ENCODE peak calls at places on chromosomes 4 and X, in four cellular contexts. O is transverse colon, S is endothelial cell of umbilical vein, U is suprapubic skin. G is an unnamed sample. For H3K4me1, the result is how much of the 10 kb centered on the place peaks cover.

GRCh38 chr4:88382621-88383020 is 4.0 kb downstream of the HERC6 start:
- DNase-seq in O (no peak), S (no peak), U (no peak), G (no peak)

GRCh38 chr4:174318829-174319764 is 35.4 kb downstream of the CEP44 start:
- DNase-seq in O (no peak), S (peak), U (no peak), G (no peak)

GRCh38 chrX:54492340-54492739 is 3.7 kb downstream of the FGD1 start:
- DNase-seq in O (no peak), S (peak), U (no peak), G (peak)

GRCh38 chrX:155313766-155314165 is 20.6 kb downstream of the CLIC2 start:
- DNase-seq in O (no peak), S (no peak), U (no peak), G (no peak)

GRCh38 chr4:87120411-87121162 is 99.8 kb downstream of the KLHL8 start:
- DNase-seq in O (peak), S (peak), U (no peak), G (peak)

GRCh38 chr4:34921391-34921790 is 1322.9 kb downstream of the ARAP2 start:
- DNase-seq in O (no peak), S (no peak), U (no peak), G (no peak)

GRCh38 chr4:114694770-114695169 is 96.2 kb downstream of the UGT8 start:
- DNase-seq in O (no peak), S (peak), U (no peak), G (no peak)

GRCh38 chr4:181528570-181529184 is 714.5 kb upstream of the TENM3 start:
- DNase-seq in O (peak), S (no peak), U (no peak), G (peak)

GRCh38 chr4:21888195-21888976 is 60.2 kb downstream of the KCNIP4 start:
- DNase-seq in O (no peak), S (no peak), U (no peak), G (no peak)

GRCh38 chrX:122913134-122913533 is 270.9 kb upstream of the GRIA3 start:
- DNase-seq in O (no peak), S (no peak), U (no peak), G (no peak)

GRCh38 chr4:128573781-128574508 is 235.6 kb upstream of the JADE1 start:
- DNase-seq in O (no peak), S (no peak), U (no peak), G (no peak)

GRCh38 chr4:108116423-108117168 is 52.1 kb downstream of the LEF1 start:
- DNase-seq in O (no peak), S (no peak), U (no peak), G (no peak)

GRCh38 chrX:140710710-140711109 is 1.2 kb downstream of the LINC00632 start:
- DNase-seq in O (no peak), S (no peak), U (no peak), G (no peak)

GRCh38 chr4:150302553-150302952 is 224.3 kb downstream of the DCLK2 start:
- DNase-seq in O (no peak), S (peak), U (no peak), G (no peak)

GRCh38 chr4:118981839-118982381 is 93.3 kb downstream of the SYNPO2 start:
- DNase-seq in O (peak), S (peak), U (peak), G (peak)

GRCh38 chrX:104105863-104106262 is 6.5 kb upstream of the ZCCHC18 start:
- DNase-seq in O (no peak), S (no peak), U (no peak), G (no peak)

DNA sequence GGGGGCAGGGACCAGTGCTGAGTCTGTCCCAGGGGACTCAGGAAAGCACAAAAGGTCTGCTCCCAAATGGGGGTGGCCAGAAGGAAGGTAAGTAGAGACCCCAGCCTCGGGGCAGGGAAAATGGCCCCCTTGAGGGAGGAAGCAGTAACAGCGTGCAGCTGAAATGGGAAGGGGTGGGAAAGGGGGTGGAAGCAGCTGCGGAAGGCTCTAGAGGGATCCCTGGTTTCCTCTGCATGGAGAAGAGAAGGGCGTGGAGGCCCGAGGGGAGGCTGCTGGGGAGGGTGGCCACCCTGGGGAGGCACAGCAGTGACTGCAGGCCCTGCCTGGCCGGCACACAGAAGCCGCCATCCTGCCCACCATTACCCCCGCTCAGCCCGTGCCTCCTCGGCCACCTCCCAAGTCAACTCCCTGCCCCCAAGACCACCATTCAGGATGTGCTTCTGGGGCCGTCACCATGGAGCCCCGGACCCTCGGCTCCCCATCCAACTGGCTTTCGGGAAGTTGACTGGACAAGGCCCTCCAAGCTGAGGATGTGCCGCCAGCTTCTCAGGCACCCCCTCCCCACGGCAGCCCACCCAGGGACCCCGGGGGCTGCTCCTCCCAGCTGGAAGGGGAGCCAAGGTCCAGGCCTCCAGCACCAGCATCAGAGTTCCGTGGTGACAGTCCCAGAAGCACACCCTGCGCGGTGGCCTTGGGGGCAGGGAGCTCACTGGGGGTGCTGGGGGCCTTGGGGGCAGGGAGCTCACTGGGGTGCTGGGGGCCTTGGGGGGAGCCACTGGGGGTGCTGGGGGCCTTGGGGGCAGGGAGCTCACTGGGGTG is 23.6 kb downstream of the CFAP99 start:
- DNase-seq in O (no peak), S (no peak), U (no peak), G (no peak)
- H3K4me3 ChIP-seq in O (no peak), S (no peak), U (no peak), G (no peak)

GRCh38 chr4:386708-387105 is 49.1 kb downstream of the ZNF141 start:
- DNase-seq in O (no peak), S (no peak), U (no peak), G (no peak)
- TF ChIP-seq POLR2A in O (no peak), S (no peak), U (no peak), G (no peak)

GRCh38 chrX:108417257-108417656 is 21.0 kb downstream of the COL4A6 start:
- DNase-seq in O (no peak), S (no peak), U (no peak), G (no peak)
- H3K4me1 ChIP-seq in O (under half), S (under half), U (under half), G (under half)

GRCh38 chr4:153521995-153522799 is 56.0 kb downstream of the TMEM131L start:
- DNase-seq in O (no peak), S (no peak), U (no peak), G (no peak)
- H3K4me3 ChIP-seq in O (no peak), S (no peak), U (no peak), G (no peak)

GRCh38 chrX:153933751-153934472 is 925 bp downstream of the NAA10 start:
- DNase-seq in O (no peak), S (no peak), U (no peak), G (no peak)

GRCh38 chrX:153935326-153935851 is 552 bp upstream of the NAA10 start:
- DNase-seq in O (peak), S (no peak), U (peak), G (no peak)

GRCh38 chrX:153932220-153932915 is 2.5 kb downstream of the NAA10 start:
- DNase-seq in O (no peak), S (no peak), U (no peak), G (no peak)

GRCh38 chrX:153937056-153937455 is 2.2 kb upstream of the NAA10 start:
- DNase-seq in O (no peak), S (no peak), U (no peak), G (no peak)

DNA sequence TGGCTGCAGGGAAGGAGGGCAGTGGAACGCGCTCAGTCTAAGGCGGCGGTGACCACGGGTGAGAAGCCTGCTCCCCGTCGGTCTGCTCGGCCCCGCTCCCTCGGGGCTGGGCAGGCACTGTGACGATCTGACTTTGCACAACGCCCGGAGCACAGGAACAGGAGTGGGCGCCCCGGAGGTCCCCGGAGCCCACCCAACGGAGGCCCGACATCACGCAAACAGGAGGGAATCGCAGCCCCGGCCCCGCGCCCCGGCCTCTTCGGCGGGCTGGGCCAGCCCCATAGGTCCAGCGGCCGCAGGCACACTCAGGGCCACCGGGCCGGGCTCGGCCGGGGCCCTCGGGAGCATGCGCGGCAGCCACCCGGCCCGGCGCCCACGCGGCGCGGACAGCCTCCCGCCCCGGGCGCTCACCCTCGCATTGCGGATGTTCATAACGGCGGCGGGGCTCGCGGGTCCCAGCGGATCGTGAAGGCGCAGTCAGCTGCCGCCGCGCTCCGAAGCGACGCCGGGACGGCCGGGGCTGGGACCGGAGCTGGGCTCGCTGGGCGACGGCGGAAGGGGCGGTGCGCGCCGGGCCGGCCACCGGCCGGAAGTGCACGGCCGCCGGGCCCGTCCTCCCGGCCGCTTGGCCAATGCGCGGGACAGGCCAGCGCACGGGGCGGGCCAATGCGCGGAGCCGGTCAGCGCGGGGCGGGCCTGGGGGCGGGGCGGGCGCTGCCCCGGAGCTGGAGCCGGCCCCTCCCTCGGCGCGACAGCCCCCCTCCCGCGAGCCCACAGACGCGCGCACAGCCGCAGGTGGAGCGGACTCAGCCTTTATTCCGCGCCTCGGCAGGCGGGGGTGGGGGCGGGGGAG is at the start of gene NAA10:
- DNase-seq in O (peak), S (peak), U (peak), G (peak)
- TF ChIP-seq POLR2A in O (no peak), S (no peak), U (no peak), G (peak)

GRCh38 chr4:82363896-82364487 is 9.8 kb downstream of the HNRNPD start:
- DNase-seq in O (no peak), S (no peak), U (no peak), G (no peak)

GRCh38 chr4:82357640-82358039 is 16.2 kb downstream of the HNRNPD start:
- DNase-seq in O (no peak), S (no peak), U (no peak), G (no peak)

GRCh38 chr4:82358773-82359324 is 14.9 kb downstream of the HNRNPD start:
- DNase-seq in O (no peak), S (no peak), U (no peak), G (no peak)

GRCh38 chr4:82360298-82361177 is 13.3 kb downstream of the HNRNPD start:
- DNase-seq in O (no peak), S (peak), U (no peak), G (no peak)

GRCh38 chr4:82362565-82362964 is 11.2 kb downstream of the HNRNPD start:
- DNase-seq in O (no peak), S (no peak), U (no peak), G (no peak)
- H3K4me1 ChIP-seq in O (under half), S (under half), U (half or more), G (half or more)

GRCh38 chr4:6309755-6310154 is 40.1 kb downstream of the WFS1 start:
- DNase-seq in O (no peak), S (no peak), U (no peak), G (no peak)
- H3K4me3 ChIP-seq in O (peak), S (no peak), U (peak), G (peak)

GRCh38 chrX:101617211-101618191 is at the start of gene ARMCX6:
- DNase-seq in O (peak), S (peak), U (peak), G (peak)
- TF ChIP-seq POLR2A in O (no peak), S (peak), U (no peak), G (peak)